ENCODE peak calls at places on chromosomes 4 and X, in six cellular contexts. One of them, this sample, is unnamed.
A peak's percentile ranks its signal among the peaks of the same experiment; 100 is the strongest.

GRCh38 chr4:137125011-137125410 is 407.3 kb downstream of the PCDH18 start:
- DNase-seq in right cardiac atrium: no peak
- DNase-seq in CD4-positive, alpha-beta memory T cell: no peak
- DNase-seq in GM23248: peak; percentile 78
- DNase-seq in CD4-positive, alpha-beta T cell: no peak
- DNase-seq in mammary epithelial cell: peak; percentile 12
- DNase-seq in this sample: no peak

GRCh38 chr4:183342541-183343533 is 20.6 kb upstream of the CLDN24 start:
- DNase-seq in right cardiac atrium: peak; percentile 62
- DNase-seq in CD4-positive, alpha-beta memory T cell: no peak
- DNase-seq in GM23248: peak; percentile 59
- DNase-seq in CD4-positive, alpha-beta T cell: no peak
- DNase-seq in mammary epithelial cell: no peak
- DNase-seq in this sample: no peak

GRCh38 chrX:156001667-156002021 is 4.1 kb downstream of the IL9R start:
- DNase-seq in right cardiac atrium: no peak
- DNase-seq in CD4-positive, alpha-beta memory T cell: no peak
- DNase-seq in GM23248: no peak
- DNase-seq in CD4-positive, alpha-beta T cell: no peak
- DNase-seq in mammary epithelial cell: no peak
- DNase-seq in this sample: no peak

GRCh38 chrX:66672106-66672505 is 33.2 kb upstream of the EDA2R start:
- DNase-seq in right cardiac atrium: no peak
- DNase-seq in CD4-positive, alpha-beta memory T cell: no peak
- DNase-seq in GM23248: peak; percentile 43
- DNase-seq in CD4-positive, alpha-beta T cell: no peak
- DNase-seq in mammary epithelial cell: peak; percentile 11
- DNase-seq in this sample: no peak

GRCh38 chr4:151117371-151117962 is 18.0 kb downstream of the RPS3A start:
- DNase-seq in right cardiac atrium: no peak
- DNase-seq in CD4-positive, alpha-beta memory T cell: peak; percentile 45
- DNase-seq in GM23248: peak; percentile 80
- DNase-seq in CD4-positive, alpha-beta T cell: peak; percentile 16
- DNase-seq in mammary epithelial cell: peak; percentile 53
- DNase-seq in this sample: no peak

GRCh38 chr4:74444891-74445642 is at the start of gene AREG:
- DNase-seq in right cardiac atrium: peak; percentile 86
- DNase-seq in CD4-positive, alpha-beta memory T cell: peak; percentile 92
- DNase-seq in GM23248: peak; percentile 68
- DNase-seq in CD4-positive, alpha-beta T cell: peak; percentile 79
- DNase-seq in mammary epithelial cell: peak; percentile 92
- DNase-seq in this sample: no peak

GRCh38 chrX:154750301-154751120 is at the start of gene GAB3:
- DNase-seq in right cardiac atrium: peak; percentile 78
- DNase-seq in CD4-positive, alpha-beta memory T cell: peak; percentile 42
- DNase-seq in GM23248: peak; percentile 61
- DNase-seq in CD4-positive, alpha-beta T cell: peak; percentile 20
- DNase-seq in mammary epithelial cell: no peak
- DNase-seq in this sample: no peak

GRCh38 chrX:46165411-46165810 is 379.8 kb downstream of the ZNF674 start:
- DNase-seq in right cardiac atrium: no peak
- DNase-seq in CD4-positive, alpha-beta memory T cell: no peak
- DNase-seq in GM23248: peak; percentile 73
- DNase-seq in CD4-positive, alpha-beta T cell: no peak
- DNase-seq in mammary epithelial cell: peak; percentile 63
- DNase-seq in this sample: no peak

GRCh38 chr4:105088110-105088879 is 58.4 kb upstream of the TET2 start:
- DNase-seq in right cardiac atrium: no peak
- DNase-seq in CD4-positive, alpha-beta memory T cell: no peak
- DNase-seq in GM23248: peak; percentile 92
- DNase-seq in CD4-positive, alpha-beta T cell: no peak
- DNase-seq in mammary epithelial cell: peak; percentile 75
- DNase-seq in this sample: peak; percentile 34

DNA sequence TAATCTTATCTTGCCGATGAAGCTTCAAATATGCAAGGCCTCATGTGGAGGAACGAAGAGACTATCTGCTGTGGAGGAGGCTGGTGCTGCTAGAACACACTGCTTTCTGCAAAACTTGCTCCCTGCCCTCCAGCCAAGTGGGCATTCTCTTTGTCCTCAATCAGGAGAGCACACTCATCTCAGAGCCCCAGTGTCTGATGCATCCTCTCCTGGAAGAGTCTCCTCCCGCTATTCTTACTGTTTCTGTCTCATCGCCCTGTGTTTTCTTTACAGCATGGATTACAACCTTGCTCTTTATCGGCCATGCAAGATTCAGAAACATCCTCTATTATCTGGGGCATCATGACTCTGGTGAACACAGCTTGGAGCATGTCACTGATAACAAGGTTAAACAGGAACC is 68.2 kb upstream of the MTNR1A start:
- DNase-seq in right cardiac atrium: no peak
- DNase-seq in CD4-positive, alpha-beta memory T cell: no peak
- DNase-seq in GM23248: peak; percentile 71
- DNase-seq in CD4-positive, alpha-beta T cell: no peak
- DNase-seq in mammary epithelial cell: no peak
- DNase-seq in this sample: no peak
- H3K27ac ChIP-seq in right cardiac atrium: no peak overlapping the region
- H3K27ac ChIP-seq in CD4-positive, alpha-beta memory T cell: no peak overlapping the region
- H3K27ac ChIP-seq in GM23248: peak overlapping the region; percentile 89
- H3K27ac ChIP-seq in CD4-positive, alpha-beta T cell: no peak overlapping the region
- H3K27ac ChIP-seq in mammary epithelial cell: no peak overlapping the region
- H3K27ac ChIP-seq in this sample: peak overlapping the region; percentile 29

GRCh38 chr4:13218316-13218958 is 265.7 kb downstream of the RAB28 start:
- DNase-seq in right cardiac atrium: no peak
- DNase-seq in CD4-positive, alpha-beta memory T cell: no peak
- DNase-seq in GM23248: no peak
- DNase-seq in CD4-positive, alpha-beta T cell: no peak
- DNase-seq in mammary epithelial cell: no peak
- DNase-seq in this sample: no peak
- H3K27ac ChIP-seq in right cardiac atrium: no peak overlapping the region
- H3K27ac ChIP-seq in CD4-positive, alpha-beta memory T cell: no peak overlapping the region
- H3K27ac ChIP-seq in GM23248: no peak overlapping the region
- H3K27ac ChIP-seq in CD4-positive, alpha-beta T cell: no peak overlapping the region
- H3K27ac ChIP-seq in mammary epithelial cell: no peak overlapping the region
- H3K27ac ChIP-seq in this sample: no peak overlapping the region

DNA sequence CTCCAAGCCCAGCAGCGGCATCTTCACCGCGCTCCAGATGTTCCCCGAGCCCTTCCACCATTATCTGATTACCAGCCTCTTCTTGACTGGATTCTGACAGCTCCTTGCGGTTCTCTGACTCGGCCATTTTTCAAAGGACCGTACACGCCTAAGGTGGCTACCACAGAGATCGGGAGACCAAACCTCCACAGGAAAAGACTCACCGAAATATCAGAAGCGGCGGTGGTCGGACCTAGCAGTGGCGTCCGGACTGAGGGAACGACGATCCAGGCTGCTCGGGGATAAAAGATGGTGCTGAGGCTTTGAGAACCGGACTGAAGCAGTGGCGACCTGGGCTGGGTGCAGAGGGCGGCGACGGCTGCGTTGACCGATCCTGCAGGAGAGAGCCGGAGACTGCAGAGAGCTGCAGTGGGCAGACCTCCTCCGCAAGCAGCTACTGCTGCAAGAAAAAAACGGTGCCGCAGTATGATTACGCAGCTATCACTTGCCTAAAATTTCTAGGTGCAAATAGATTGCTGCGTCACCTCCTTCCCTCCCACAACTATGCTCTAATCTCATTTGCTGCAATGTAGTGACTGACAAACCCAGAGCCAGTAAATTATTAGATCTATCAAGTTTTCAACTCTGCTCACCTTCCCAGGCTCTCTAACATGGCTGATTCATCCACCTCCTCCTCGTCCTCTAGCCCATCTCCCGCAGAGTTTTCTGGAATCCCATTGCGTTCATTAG is at the start of gene NAP1L2:
- DNase-seq in right cardiac atrium: peak; percentile 53
- DNase-seq in CD4-positive, alpha-beta memory T cell: peak; percentile 55
- DNase-seq in GM23248: peak; percentile 33
- DNase-seq in CD4-positive, alpha-beta T cell: peak; percentile 13
- DNase-seq in mammary epithelial cell: peak; percentile 62
- DNase-seq in this sample: peak; percentile 3
- H3K27ac ChIP-seq in right cardiac atrium: peak within 1 kb of the TSS; percentile 75
- H3K27ac ChIP-seq in CD4-positive, alpha-beta memory T cell: peak within 1 kb of the TSS; percentile 54
- H3K27ac ChIP-seq in GM23248: no peak within 1 kb of the TSS
- H3K27ac ChIP-seq in CD4-positive, alpha-beta T cell: no peak within 1 kb of the TSS
- H3K27ac ChIP-seq in mammary epithelial cell: peak within 1 kb of the TSS; percentile 8
- H3K27ac ChIP-seq in this sample: no peak within 1 kb of the TSS

DNA sequence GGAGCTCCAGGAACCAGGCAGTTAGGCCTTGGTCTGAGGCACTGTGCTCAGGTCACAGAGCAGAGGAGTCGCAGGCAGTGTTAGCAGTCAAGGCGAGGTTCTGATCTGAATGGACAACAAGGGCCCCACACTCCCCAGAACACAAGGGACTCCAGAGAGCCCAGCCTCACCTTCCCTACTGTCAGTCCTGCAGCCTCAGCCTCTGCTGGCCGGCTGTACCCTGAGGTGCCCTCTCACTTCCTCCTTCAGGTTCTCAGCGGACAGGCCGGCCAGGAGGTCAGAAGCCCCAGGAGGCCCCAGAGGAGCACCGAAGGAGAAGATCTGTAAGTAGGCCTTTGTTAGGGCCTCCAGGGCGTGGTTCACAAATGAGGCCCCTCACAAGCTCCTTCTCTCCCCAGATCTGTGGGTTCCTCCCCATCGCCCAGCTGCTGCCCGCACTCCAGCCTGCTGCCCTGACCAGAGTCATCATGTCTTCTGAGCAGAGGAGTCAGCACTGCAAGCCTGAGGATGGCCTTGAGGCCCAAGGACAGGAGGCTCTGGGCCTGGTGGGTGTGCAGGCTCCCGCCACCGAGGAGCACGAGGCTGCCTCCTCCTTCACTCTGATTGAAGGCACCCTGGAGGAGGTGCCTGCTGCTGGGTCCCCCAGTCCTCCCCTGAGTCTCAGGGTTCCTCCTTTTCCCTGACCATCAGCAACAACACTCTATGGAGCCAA is 26.2 kb downstream of the MAGEA9 start:
- DNase-seq in right cardiac atrium: no peak
- DNase-seq in CD4-positive, alpha-beta memory T cell: no peak
- DNase-seq in GM23248: no peak
- DNase-seq in CD4-positive, alpha-beta T cell: no peak
- DNase-seq in mammary epithelial cell: no peak
- DNase-seq in this sample: no peak
- H3K27ac ChIP-seq in right cardiac atrium: no peak overlapping the region
- H3K27ac ChIP-seq in CD4-positive, alpha-beta memory T cell: no peak overlapping the region
- H3K27ac ChIP-seq in GM23248: no peak overlapping the region
- H3K27ac ChIP-seq in CD4-positive, alpha-beta T cell: no peak overlapping the region
- H3K27ac ChIP-seq in mammary epithelial cell: no peak overlapping the region
- H3K27ac ChIP-seq in this sample: no peak overlapping the region

GRCh38 chrX:71184092-71184491 is 38.9 kb upstream of the GJB1 start:
- DNase-seq in right cardiac atrium: no peak
- DNase-seq in CD4-positive, alpha-beta memory T cell: no peak
- DNase-seq in GM23248: no peak
- DNase-seq in CD4-positive, alpha-beta T cell: no peak
- DNase-seq in mammary epithelial cell: no peak
- DNase-seq in this sample: no peak

GRCh38 chrX:71184803-71185495 is 38.1 kb upstream of the GJB1 start:
- DNase-seq in right cardiac atrium: no peak
- DNase-seq in CD4-positive, alpha-beta memory T cell: no peak
- DNase-seq in GM23248: no peak
- DNase-seq in CD4-positive, alpha-beta T cell: no peak
- DNase-seq in mammary epithelial cell: no peak
- DNase-seq in this sample: no peak

GRCh38 chrX:71181910-71182799 is 37.5 kb downstream of the NLGN3 start:
- DNase-seq in right cardiac atrium: peak; percentile 90
- DNase-seq in CD4-positive, alpha-beta memory T cell: peak; percentile 83
- DNase-seq in GM23248: peak; percentile 95
- DNase-seq in CD4-positive, alpha-beta T cell: peak; percentile 68
- DNase-seq in mammary epithelial cell: peak; percentile 92
- DNase-seq in this sample: peak; percentile 75

GRCh38 chrX:71181558-71181909 is 36.9 kb downstream of the NLGN3 start:
- DNase-seq in right cardiac atrium: no peak
- DNase-seq in CD4-positive, alpha-beta memory T cell: no peak
- DNase-seq in GM23248: peak; percentile 28
- DNase-seq in CD4-positive, alpha-beta T cell: peak; percentile 9
- DNase-seq in mammary epithelial cell: no peak
- DNase-seq in this sample: no peak

DNA sequence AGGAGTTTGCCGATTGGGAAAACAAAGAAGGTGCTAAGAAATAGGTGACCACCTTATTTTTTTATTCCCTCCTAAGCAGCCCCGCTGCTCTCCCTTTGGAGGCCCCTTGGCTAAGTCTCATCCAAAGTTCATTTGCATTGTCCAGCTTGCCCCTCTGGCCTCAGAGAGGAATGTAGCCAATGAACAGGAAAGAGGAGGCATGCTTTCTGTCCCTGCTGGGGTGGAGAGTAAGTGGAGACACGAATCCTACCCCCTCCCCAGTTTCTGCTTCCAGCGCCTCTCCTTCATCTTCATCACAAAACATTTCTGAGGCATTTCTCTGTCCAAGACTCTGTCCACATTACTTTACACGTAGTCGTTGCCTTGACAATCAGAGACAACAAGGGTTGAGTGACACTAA is 38.7 kb downstream of the NLGN3 start:
- DNase-seq in right cardiac atrium: no peak
- DNase-seq in CD4-positive, alpha-beta memory T cell: no peak
- DNase-seq in GM23248: no peak
- DNase-seq in CD4-positive, alpha-beta T cell: no peak
- DNase-seq in mammary epithelial cell: no peak
- DNase-seq in this sample: no peak
- H3K27ac ChIP-seq in right cardiac atrium: no peak overlapping the region
- H3K27ac ChIP-seq in CD4-positive, alpha-beta memory T cell: no peak overlapping the region
- H3K27ac ChIP-seq in GM23248: no peak overlapping the region
- H3K27ac ChIP-seq in CD4-positive, alpha-beta T cell: no peak overlapping the region
- H3K27ac ChIP-seq in mammary epithelial cell: no peak overlapping the region
- H3K27ac ChIP-seq in this sample: no peak overlapping the region

GRCh38 chrX:4668802-4669536 is 955.5 kb upstream of the PRKX start:
- DNase-seq in right cardiac atrium: no peak
- DNase-seq in CD4-positive, alpha-beta memory T cell: no peak
- DNase-seq in GM23248: no peak
- DNase-seq in CD4-positive, alpha-beta T cell: no peak
- DNase-seq in mammary epithelial cell: no peak
- DNase-seq in this sample: no peak

GRCh38 chrX:4675686-4676300 is 962.3 kb upstream of the PRKX start:
- DNase-seq in right cardiac atrium: no peak
- DNase-seq in CD4-positive, alpha-beta memory T cell: no peak
- DNase-seq in GM23248: no peak
- DNase-seq in CD4-positive, alpha-beta T cell: no peak
- DNase-seq in mammary epithelial cell: no peak
- DNase-seq in this sample: no peak

GRCh38 chrX:4671344-4671743 is 957.9 kb upstream of the PRKX start:
- DNase-seq in right cardiac atrium: no peak
- DNase-seq in CD4-positive, alpha-beta memory T cell: no peak
- DNase-seq in GM23248: no peak
- DNase-seq in CD4-positive, alpha-beta T cell: no peak
- DNase-seq in mammary epithelial cell: no peak
- DNase-seq in this sample: no peak

GRCh38 chrX:4670606-4671005 is 957.2 kb upstream of the PRKX start:
- DNase-seq in right cardiac atrium: no peak
- DNase-seq in CD4-positive, alpha-beta memory T cell: no peak
- DNase-seq in GM23248: no peak
- DNase-seq in CD4-positive, alpha-beta T cell: no peak
- DNase-seq in mammary epithelial cell: no peak
- DNase-seq in this sample: no peak

GRCh38 chrX:4674028-4674782 is 960.8 kb upstream of the PRKX start:
- DNase-seq in right cardiac atrium: no peak
- DNase-seq in CD4-positive, alpha-beta memory T cell: no peak
- DNase-seq in GM23248: no peak
- DNase-seq in CD4-positive, alpha-beta T cell: no peak
- DNase-seq in mammary epithelial cell: peak; percentile 64
- DNase-seq in this sample: peak; percentile 2
- H3K27ac ChIP-seq in right cardiac atrium: no peak overlapping the region
- H3K27ac ChIP-seq in CD4-positive, alpha-beta memory T cell: no peak overlapping the region
- H3K27ac ChIP-seq in GM23248: no peak overlapping the region
- H3K27ac ChIP-seq in CD4-positive, alpha-beta T cell: no peak overlapping the region
- H3K27ac ChIP-seq in mammary epithelial cell: peak overlapping the region; percentile 17
- H3K27ac ChIP-seq in this sample: peak overlapping the region; percentile 41